ENCODE peak calls at places on chromosomes 11 and 22, in nine cellular contexts. One of them, this sample, is unnamed.

GRCh38 chr11:118916842-118917388 is 8.8 kb downstream of the BCL9L start:
- DNase-seq in ecto neural progenitor cell: peak; percentile 81
- DNase-seq in adipocyte: peak; percentile 84
- DNase-seq in RKO: no peak
- DNase-seq in GM13977: no peak
- DNase-seq in hypothalamus: no peak
- DNase-seq in GM10248: no peak
- DNase-seq in Calu3: no peak
- DNase-seq in osteocyte: no peak
- DNase-seq in this sample: no peak

GRCh38 chr11:134530826-134531225 is 118.8 kb upstream of the B3GAT1 start:
- DNase-seq in ecto neural progenitor cell: no peak
- DNase-seq in RKO: no peak
- DNase-seq in GM10248: no peak
- DNase-seq in adipocyte: no peak
- DNase-seq in osteocyte: peak; percentile 76
- DNase-seq in hypothalamus: no peak
- DNase-seq in Calu3: no peak
- DNase-seq in GM13977: no peak
- DNase-seq in this sample: no peak

GRCh38 chr11:38937709-38938108 is 2339.7 kb upstream of the RAG2 start:
- DNase-seq in GM10248: no peak
- DNase-seq in GM13977: no peak
- DNase-seq in adipocyte: no peak
- DNase-seq in hypothalamus: no peak
- DNase-seq in ecto neural progenitor cell: no peak
- DNase-seq in Calu3: no peak
- DNase-seq in osteocyte: no peak
- DNase-seq in RKO: no peak
- DNase-seq in this sample: no peak

GRCh38 chr22:50444663-50445062 is 30.2 kb downstream of the SBF1 start:
- DNase-seq in GM10248: no peak
- DNase-seq in GM13977: no peak
- DNase-seq in adipocyte: peak; percentile 55
- DNase-seq in osteocyte: no peak
- DNase-seq in hypothalamus: no peak
- DNase-seq in ecto neural progenitor cell: no peak
- DNase-seq in Calu3: peak; percentile 40
- DNase-seq in RKO: peak; percentile 67
- DNase-seq in this sample: no peak

GRCh38 chr11:29750392-29750791 is 266.4 kb downstream of the KCNA4 start:
- DNase-seq in osteocyte: no peak
- DNase-seq in adipocyte: no peak
- DNase-seq in Calu3: no peak
- DNase-seq in hypothalamus: no peak
- DNase-seq in ecto neural progenitor cell: no peak
- DNase-seq in GM13977: no peak
- DNase-seq in RKO: no peak
- DNase-seq in GM10248: no peak
- DNase-seq in this sample: no peak

GRCh38 chr11:132790466-132790865 is 741.8 kb downstream of the OPCML start:
- DNase-seq in osteocyte: no peak
- DNase-seq in GM13977: no peak
- DNase-seq in hypothalamus: no peak
- DNase-seq in adipocyte: no peak
- DNase-seq in RKO: no peak
- DNase-seq in GM10248: no peak
- DNase-seq in ecto neural progenitor cell: no peak
- DNase-seq in Calu3: no peak
- DNase-seq in this sample: no peak

GRCh38 chr11:107705027-107705426 is 6.8 kb downstream of the SLN start:
- DNase-seq in GM13977: no peak
- DNase-seq in adipocyte: peak; percentile 19
- DNase-seq in hypothalamus: no peak
- DNase-seq in RKO: peak; percentile 88
- DNase-seq in osteocyte: no peak
- DNase-seq in GM10248: no peak
- DNase-seq in ecto neural progenitor cell: no peak
- DNase-seq in Calu3: no peak
- DNase-seq in this sample: no peak

GRCh38 chr11:114395776-114396175 is 4.5 kb downstream of the C11orf71 start:
- DNase-seq in ecto neural progenitor cell: no peak
- DNase-seq in hypothalamus: no peak
- DNase-seq in GM10248: no peak
- DNase-seq in Calu3: peak; percentile 7
- DNase-seq in GM13977: no peak
- DNase-seq in adipocyte: no peak
- DNase-seq in RKO: no peak
- DNase-seq in osteocyte: no peak
- DNase-seq in this sample: no peak

GRCh38 chr11:1008781-1009180 is 27.7 kb downstream of the MUC6 start:
- DNase-seq in RKO: no peak
- DNase-seq in ecto neural progenitor cell: no peak
- DNase-seq in hypothalamus: no peak
- DNase-seq in osteocyte: no peak
- DNase-seq in GM10248: no peak
- DNase-seq in adipocyte: no peak
- DNase-seq in GM13977: no peak
- DNase-seq in Calu3: no peak
- DNase-seq in this sample: no peak

GRCh38 chr11:64887757-64888405 is 9.5 kb upstream of the EHD1 start:
- DNase-seq in RKO: peak; percentile 62
- DNase-seq in hypothalamus: peak; percentile 79
- DNase-seq in GM10248: peak; percentile 92
- DNase-seq in Calu3: peak; percentile 91
- DNase-seq in osteocyte: peak; percentile 92
- DNase-seq in ecto neural progenitor cell: peak; percentile 94
- DNase-seq in adipocyte: peak; percentile 84
- DNase-seq in GM13977: peak; percentile 92
- DNase-seq in this sample: no peak

GRCh38 chr22:35540600-35541253 is at the start of gene RASD2:
- DNase-seq in ecto neural progenitor cell: no peak
- DNase-seq in Calu3: peak; percentile 19
- DNase-seq in GM13977: no peak
- DNase-seq in GM10248: peak; percentile 48
- DNase-seq in osteocyte: no peak
- DNase-seq in hypothalamus: peak; percentile 74
- DNase-seq in adipocyte: peak; percentile 42
- DNase-seq in RKO: peak; percentile 32
- DNase-seq in this sample: no peak

This sample was measured in NCI-H1048.